ENCODE peak calls at places on chromosomes 7 and 10, in six cellular contexts. C is aorta, B is heart left ventricle, Y is heart right ventricle, U is esophagus muscularis mucosa, V is IMR-90. J is an unnamed sample.
A peak's percentile ranks its signal among the peaks of the same experiment; 100 is the strongest.

GRCh38 chr10:103069453-103070331 is 123.4 kb downstream of the NT5C2 start:
- DNase-seq in C (no peak), Y (peak; percentile 49), V (peak; percentile 68), B (peak; percentile 61), U (no peak), J (peak; percentile 65)

GRCh38 chr10:114044251-114045070 is 795 bp downstream of the ADRB1 start:
- DNase-seq in B (peak; percentile 56), Y (no peak), U (no peak), C (no peak), V (no peak), J (no peak)

GRCh38 chr10:6171891-6172354 is 30.8 kb upstream of the PFKFB3 start:
- DNase-seq in Y (peak; percentile 79), C (peak; percentile 86), V (peak; percentile 96), B (peak; percentile 84), U (no peak), J (peak; percentile 73)

GRCh38 chr10:17742918-17743317 is 9.1 kb upstream of the TMEM236 start:
- DNase-seq in Y (peak; percentile 58), V (peak; percentile 60), U (peak; percentile 91), B (peak; percentile 51), C (peak; percentile 90), J (peak; percentile 68)

GRCh38 chr10:5461914-5462840 is 37.2 kb downstream of the CALML5 start:
- DNase-seq in V (peak; percentile 35), B (no peak), C (no peak), Y (no peak), U (peak; percentile 81), J (no peak)

GRCh38 chr10:127894146-127894545 is 1.4 kb upstream of the CLRN3 start:
- DNase-seq in U (no peak), Y (no peak), V (no peak), C (no peak), B (no peak), J (no peak)

GRCh38 chr7:131555565-131556054 is 818 bp downstream of the PODXL start:
- DNase-seq in C (no peak), B (no peak), Y (no peak), U (no peak), V (no peak), J (no peak)

GRCh38 chr7:75584385-75584784 is 92.3 kb downstream of the SPDYE5 start:
- DNase-seq in B (no peak), Y (no peak), C (no peak), U (no peak), V (no peak), J (no peak)

GRCh38 chr10:117454502-117454901 is 79.3 kb upstream of the PDZD8 start:
- DNase-seq in C (no peak), B (no peak), V (no peak), Y (no peak), U (no peak), J (no peak)

GRCh38 chr7:155278921-155279320 is 18.8 kb upstream of the INSIG1 start:
- DNase-seq in V (no peak), Y (no peak), B (no peak), C (no peak), U (no peak), J (no peak)

GRCh38 chr10:59337254-59337653 is 25.1 kb downstream of the FAM13C start:
- DNase-seq in Y (peak; percentile 52), V (peak; percentile 64), U (no peak), B (peak; percentile 29), C (no peak), J (no peak)

GRCh38 chr7:151485006-151485732 is 34.5 kb downstream of the RHEB start:
- DNase-seq in C (peak; percentile 61), Y (no peak), U (no peak), V (peak; percentile 88), B (peak; percentile 45), J (no peak)

GRCh38 chr7:151477867-151478266 is 37.9 kb upstream of the CRYGN start:
- DNase-seq in C (no peak), V (no peak), B (no peak), Y (no peak), U (no peak), J (no peak)

GRCh38 chr7:151483700-151483960 is 36.1 kb downstream of the RHEB start:
- DNase-seq in B (no peak), U (no peak), C (no peak), Y (no peak), V (no peak), J (no peak)

GRCh38 chr7:151482883-151483699 is 36.6 kb downstream of the RHEB start:
- DNase-seq in U (no peak), B (no peak), V (no peak), Y (no peak), C (no peak), J (peak; percentile 69)

DNA sequence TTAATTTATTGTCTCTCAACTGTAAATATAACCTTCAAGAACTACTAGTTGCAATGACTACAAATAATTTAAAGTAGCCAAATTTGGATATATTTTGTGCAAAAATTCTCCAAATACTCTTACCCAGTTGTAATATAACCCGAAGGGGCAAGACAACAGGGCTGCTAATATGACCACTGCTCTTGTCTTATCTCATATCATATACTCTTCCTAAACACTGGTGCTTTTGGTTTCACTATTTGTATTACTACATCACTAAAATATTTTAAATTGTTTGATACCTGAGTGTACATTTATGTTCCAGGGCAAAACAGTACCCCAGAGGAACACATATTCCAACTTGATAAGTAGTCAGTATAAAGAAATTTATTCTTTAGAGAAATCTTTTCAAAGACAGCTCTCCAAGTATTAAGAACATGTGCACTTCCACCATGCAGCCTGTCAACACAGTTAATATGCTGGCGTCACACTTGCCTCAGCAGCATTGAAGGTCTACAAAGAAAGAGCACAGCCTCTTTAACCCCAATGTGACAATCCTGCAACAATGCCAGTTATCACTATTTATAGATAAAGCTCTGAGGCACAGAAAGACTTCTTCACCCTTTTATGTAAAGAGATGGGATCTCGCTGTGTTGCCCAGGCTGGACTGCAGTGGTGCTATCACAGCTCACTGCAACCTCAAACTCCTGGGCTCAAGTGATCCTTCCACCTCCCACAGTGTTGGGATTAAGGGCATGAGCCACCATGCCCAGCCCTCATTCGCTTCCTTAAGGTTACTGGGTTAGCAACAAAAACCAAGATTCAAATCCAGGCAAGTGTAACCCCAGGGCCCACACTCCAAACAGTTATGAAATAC is 37.8 kb downstream of the RHEB start:
- DNase-seq in Y (no peak), B (no peak), U (no peak), C (no peak), V (no peak), J (no peak)
- H3K36me3 ChIP-seq in Y (peaks cover 56% of the 10 kb centered on the region), B (peaks cover 83% of the 10 kb centered on the region), U (peaks cover 19% of the 10 kb centered on the region), C (no peaks in the 10 kb centered on the region), V (peaks cover 21% of the 10 kb centered on the region), J (peaks cover 76% of the 10 kb centered on the region)

GRCh38 chr10:42523098-42523497 is 115.3 kb downstream of the ZNF33B start:
- DNase-seq in B (no peak), C (no peak), U (no peak), Y (no peak), V (no peak), J (no peak)

GRCh38 chr10:42513921-42514320 is 124.4 kb downstream of the ZNF33B start:
- DNase-seq in C (no peak), B (no peak), V (no peak), U (no peak), Y (no peak), J (no peak)

GRCh38 chr10:42519079-42519478 is 119.3 kb downstream of the ZNF33B start:
- DNase-seq in V (no peak), U (no peak), C (no peak), B (no peak), Y (no peak), J (no peak)

GRCh38 chr10:42519761-42520460 is 118.5 kb downstream of the ZNF33B start:
- DNase-seq in C (no peak), B (no peak), Y (no peak), U (no peak), V (no peak), J (no peak)
- H3K36me3 ChIP-seq in C (peaks cover 15% of the 10 kb centered on the region), B (peaks cover 35% of the 10 kb centered on the region), Y (peaks cover 59% of the 10 kb centered on the region), U (peaks cover 49% of the 10 kb centered on the region), V (peaks cover 16% of the 10 kb centered on the region), J (peaks cover 14% of the 10 kb centered on the region)

GRCh38 chr10:49096890-49097445 is 18.4 kb downstream of the VSTM4 start:
- DNase-seq in C (no peak), U (no peak), Y (no peak), V (no peak), B (no peak), J (no peak)
- H3K36me3 ChIP-seq in C (peaks cover 2% of the 10 kb centered on the region), U (no peaks in the 10 kb centered on the region), Y (peaks cover 7% of the 10 kb centered on the region), V (peaks cover 5% of the 10 kb centered on the region), B (no peaks in the 10 kb centered on the region), J (no peaks in the 10 kb centered on the region)

DNA sequence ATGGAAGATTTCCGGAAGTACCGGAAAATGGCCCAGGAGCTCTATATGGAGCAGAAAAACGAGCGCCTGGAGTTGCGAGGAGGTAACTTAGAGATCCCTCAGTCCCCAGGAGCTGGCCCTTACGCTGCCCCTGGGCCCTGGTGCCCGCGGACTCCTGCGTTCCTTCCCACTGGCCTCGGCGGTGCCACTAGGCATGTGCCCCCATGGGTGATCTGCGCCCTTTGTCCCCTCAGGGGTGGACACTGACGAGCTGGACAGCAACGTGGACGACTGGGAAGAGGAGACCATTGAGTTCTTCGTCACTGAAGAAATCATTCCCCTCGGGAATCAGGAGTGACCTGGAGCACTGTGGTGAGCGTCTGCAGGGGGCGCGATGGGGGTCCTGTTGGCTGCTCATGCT is 24.2 kb upstream of the CHST12 start:
- DNase-seq in C (no peak), V (no peak), U (no peak), B (no peak), Y (no peak), J (no peak)
- H3K36me3 ChIP-seq in C (peaks cover 14% of the 10 kb centered on the region), V (peaks cover 77% of the 10 kb centered on the region), U (peaks cover 81% of the 10 kb centered on the region), B (peaks cover 68% of the 10 kb centered on the region), Y (peaks cover 80% of the 10 kb centered on the region), J (peaks cover 74% of the 10 kb centered on the region)

DNA sequence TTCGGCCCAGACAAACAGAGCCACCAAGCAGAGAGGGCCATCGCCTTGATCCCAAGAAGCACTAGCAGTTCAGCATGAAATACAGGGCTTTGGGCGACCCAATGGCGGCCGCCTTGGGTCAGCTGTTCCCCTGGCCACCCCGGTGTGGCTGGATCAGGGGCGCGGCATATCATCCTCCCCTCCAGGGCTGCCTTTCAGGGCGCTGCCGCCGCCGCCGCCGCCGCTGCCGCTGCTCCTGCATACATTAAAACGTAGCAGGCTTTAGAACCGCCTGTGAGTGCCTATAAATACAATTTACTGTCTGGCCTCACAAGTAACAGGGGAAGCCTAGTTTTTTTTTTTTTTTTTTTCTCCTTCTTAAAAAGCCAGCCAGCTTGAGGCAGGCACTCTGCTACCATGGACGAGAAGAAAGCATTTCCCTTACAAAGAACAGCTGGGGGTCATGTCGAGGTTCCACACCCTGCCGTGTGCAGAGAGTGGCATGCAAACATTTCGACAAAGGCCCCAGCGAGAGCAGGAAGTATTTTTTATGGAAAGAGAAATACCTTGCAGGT is 57.7 kb upstream of the EFCAB10 start:
- DNase-seq in B (no peak), V (no peak), U (no peak), C (no peak), Y (no peak), J (no peak)
- H3K36me3 ChIP-seq in B (peaks cover 91% of the 10 kb centered on the region), V (peaks cover 34% of the 10 kb centered on the region), U (peaks cover 62% of the 10 kb centered on the region), C (peaks cover 6% of the 10 kb centered on the region), Y (peaks cover 58% of the 10 kb centered on the region), J (peaks cover 48% of the 10 kb centered on the region)

DNA sequence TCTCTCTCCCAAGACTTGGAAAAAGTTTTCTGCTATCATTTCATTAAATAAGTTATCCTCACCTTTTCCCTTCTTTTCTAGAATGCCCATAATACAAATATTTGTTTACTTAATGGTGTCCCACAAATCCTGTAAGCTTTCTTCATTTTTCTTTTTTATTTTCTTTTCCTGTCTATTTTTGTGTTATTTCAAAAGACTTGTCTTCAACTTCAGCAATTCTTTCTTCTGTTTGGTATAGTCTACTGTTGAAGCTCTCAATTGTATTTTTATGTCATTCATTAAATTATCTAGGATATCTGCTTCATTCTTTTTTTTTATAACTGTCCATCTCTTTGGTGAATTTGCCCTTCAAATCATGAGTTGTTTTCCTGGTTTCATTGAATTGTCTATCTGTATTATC is 25.1 kb upstream of the PLA2G12B start:
- DNase-seq in Y (no peak), C (no peak), B (no peak), V (no peak), U (no peak), J (no peak)
- H3K36me3 ChIP-seq in Y (no peaks in the 10 kb centered on the region), C (no peaks in the 10 kb centered on the region), B (no peaks in the 10 kb centered on the region), V (no peaks in the 10 kb centered on the region), U (no peaks in the 10 kb centered on the region), J (no peaks in the 10 kb centered on the region)

J was measured in psoas muscle.